ENCODE peak calls at places on chromosomes 11 and 22, in eight cellular contexts. C, T, R, Z, O, E, B and K are unnamed samples.

GRCh38 chr11:2197771-2198520 is 26.3 kb upstream of the TH start:
- DNase-seq in C (no peak), T (no peak), R (no peak), Z (no peak), O (no peak), E (no peak), B (no peak), K (no peak)

GRCh38 chr11:57792060-57792541 is 30.5 kb downstream of the CTNND1 start:
- DNase-seq in C (peak), T (no peak), R (peak), Z (no peak), O (peak), E (no peak), B (peak), K (no peak)

GRCh38 chr11:76918941-76919386 is 58.2 kb downstream of the ACER3 start:
- DNase-seq in C (peak), T (peak), R (no peak), Z (peak), O (no peak), E (peak), B (peak), K (peak)

GRCh38 chr11:62392506-62392905 is 26.3 kb upstream of the SCGB1A1 start:
- DNase-seq in C (no peak), T (no peak), R (no peak), Z (no peak), O (no peak), E (no peak), B (no peak), K (peak)

GRCh38 chr22:50714150-50714549 is 23.9 kb upstream of the ACR start:
- DNase-seq in C (no peak), T (no peak), R (no peak), Z (no peak), O (no peak), E (no peak), B (no peak), K (no peak)

GRCh38 chr11:125429174-125429707 is 66.8 kb downstream of the FEZ1 start:
- DNase-seq in C (peak), T (peak), R (no peak), Z (peak), O (no peak), E (peak), B (peak), K (peak)

GRCh38 chr11:105862736-105863367 is 159.2 kb downstream of the MSANTD4 start:
- DNase-seq in C (peak), T (peak), R (no peak), Z (peak), O (no peak), E (peak), B (peak), K (no peak)

GRCh38 chr22:44638966-44639739 is 62.9 kb upstream of the PRR5 start:
- DNase-seq in C (no peak), T (no peak), R (no peak), Z (no peak), O (no peak), E (no peak), B (no peak), K (no peak)

GRCh38 chr11:86172894-86173293 is 71.7 kb upstream of the EED start:
- DNase-seq in C (peak), T (no peak), R (no peak), Z (no peak), O (no peak), E (no peak), B (no peak), K (no peak)

GRCh38 chr11:69912911-69913451 is 93.8 kb upstream of the FGF3 start:
- DNase-seq in C (peak), T (peak), R (no peak), Z (no peak), O (no peak), E (no peak), B (peak), K (no peak)

GRCh38 chr11:14546672-14547071 is 26.5 kb upstream of the PSMA1 start:
- DNase-seq in C (no peak), T (no peak), R (no peak), Z (no peak), O (no peak), E (no peak), B (no peak), K (no peak)

GRCh38 chr11:73629907-73630306 is 16.5 kb upstream of the PLEKHB1 start:
- DNase-seq in C (no peak), T (no peak), R (no peak), Z (no peak), O (no peak), E (no peak), B (no peak), K (no peak)

GRCh38 chr11:134662629-134663360 is 250.8 kb upstream of the B3GAT1 start:
- DNase-seq in C (no peak), T (no peak), R (no peak), Z (no peak), O (no peak), E (no peak), B (no peak), K (no peak)

GRCh38 chr11:11461473-11461872 is 108.4 kb upstream of the CSNK2A3 start:
- DNase-seq in C (no peak), T (no peak), R (no peak), Z (no peak), O (no peak), E (no peak), B (no peak), K (no peak)

GRCh38 chr11:3992964-3993363 is 101.6 kb upstream of the RRM1 start:
- DNase-seq in C (no peak), T (no peak), R (no peak), Z (no peak), O (no peak), E (no peak), B (no peak), K (no peak)

GRCh38 chr22:37623075-37624016 is 14.7 kb downstream of the GGA1 start:
- DNase-seq in C (peak), T (peak), R (no peak), Z (no peak), O (no peak), E (peak), B (peak), K (peak)

GRCh38 chr11:104625246-104625645 is 273.0 kb downstream of the CASP12 start:
- DNase-seq in C (peak), T (no peak), R (no peak), Z (no peak), O (no peak), E (no peak), B (no peak), K (no peak)

GRCh38 chr11:455566-456147 is 5.6 kb downstream of the PTDSS2 start:
- DNase-seq in C (no peak), T (no peak), R (no peak), Z (no peak), O (no peak), E (no peak), B (no peak), K (no peak)

GRCh38 chr11:12806113-12806512 is 131.9 kb downstream of the TEAD1 start:
- DNase-seq in C (peak), T (no peak), R (no peak), Z (no peak), O (no peak), E (no peak), B (no peak), K (no peak)

GRCh38 chr11:112526699-112527410 is 266.2 kb upstream of the PLET1 start:
- DNase-seq in C (peak), T (no peak), R (no peak), Z (no peak), O (no peak), E (no peak), B (no peak), K (no peak)

GRCh38 chr22:48422900-48423480 is 1404.7 kb downstream of the BRD1 start:
- DNase-seq in C (no peak), T (no peak), R (no peak), Z (no peak), O (no peak), E (no peak), B (no peak), K (no peak)

GRCh38 chr11:71358963-71359567 is 89.1 kb downstream of the DHCR7 start:
- DNase-seq in C (no peak), T (no peak), R (no peak), Z (no peak), O (no peak), E (no peak), B (no peak), K (no peak)

GRCh38 chr11:19181673-19182261 is 20.0 kb downstream of the CSRP3 start:
- DNase-seq in C (no peak), T (no peak), R (no peak), Z (no peak), O (no peak), E (no peak), B (no peak), K (no peak)